ENCODE peak calls at places on chromosomes 7 and 10, in eight cellular contexts. E, O, X, U, Z, F, N and C are unnamed samples.

GRCh38 chr10:99418910-99419624 is 11.4 kb downstream of the GOT1 start:
- DNase-seq in E (no peak), O (no peak), X (no peak), U (no peak), Z (no peak), F (no peak), N (no peak), C (no peak)

GRCh38 chr10:52635651-52636050 is 136.9 kb downstream of the MBL2 start:
- DNase-seq in E (no peak), O (no peak), X (no peak), U (no peak), Z (no peak), F (no peak), N (no peak), C (no peak)

GRCh38 chr10:22476601-22477364 is 131.5 kb downstream of the SPAG6 start:
- DNase-seq in E (no peak), O (no peak), X (no peak), U (no peak), Z (no peak), F (peak; percentile 18), N (no peak), C (no peak)

GRCh38 chr7:74174606-74175082 is 488 bp downstream of the EIF4H start:
- DNase-seq in E (no peak), O (no peak), X (no peak), U (peak; percentile 51), Z (peak; percentile 76), F (peak; percentile 43), N (no peak), C (no peak)

GRCh38 chr10:102119417-102120141 is 589 bp downstream of the LDB1 start:
- DNase-seq in E (no peak), O (no peak), X (peak; percentile 25), U (peak; percentile 58), Z (peak; percentile 80), F (peak; percentile 42), N (no peak), C (no peak)

GRCh38 chr10:36256905-36257304 is 614.8 kb upstream of the FZD8 start:
- DNase-seq in E (no peak), O (no peak), X (no peak), U (peak; percentile 42), Z (no peak), F (no peak), N (no peak), C (no peak)

GRCh38 chr7:36281945-36282727 is 107.5 kb upstream of the ANLN start:
- DNase-seq in E (no peak), O (no peak), X (no peak), U (no peak), Z (no peak), F (no peak), N (no peak), C (no peak)

GRCh38 chr7:155104913-155105312 is 34.8 kb downstream of the HTR5A start:
- DNase-seq in E (no peak), O (no peak), X (no peak), U (no peak), Z (no peak), F (no peak), N (no peak), C (no peak)

GRCh38 chr10:119686465-119687191 is 35.4 kb downstream of the BAG3 start:
- DNase-seq in E (peak; percentile 75), O (peak; percentile 63), X (peak; percentile 82), U (peak; percentile 84), Z (peak; percentile 90), F (peak; percentile 86), N (no peak), C (peak; percentile 85)

GRCh38 chr10:69484736-69485135 is 33.5 kb downstream of the TSPAN15 start:
- DNase-seq in E (no peak), O (no peak), X (no peak), U (no peak), Z (no peak), F (no peak), N (no peak), C (no peak)

GRCh38 chr10:51527806-51528205 is 171.6 kb downstream of the CSTF2T start:
- DNase-seq in E (no peak), O (no peak), X (no peak), U (peak; percentile 10), Z (no peak), F (no peak), N (no peak), C (no peak)

GRCh38 chr7:47634273-47634672 is 52.4 kb upstream of the TNS3 start:
- DNase-seq in E (no peak), O (no peak), X (no peak), U (no peak), Z (no peak), F (no peak), N (no peak), C (no peak)